ENCODE peak calls at places on chromosomes 12 and 14, in five cellular contexts. H is endothelial cell of umbilical vein, R is NB4, B is SK-N-SH, L is A549. Z is an unnamed sample.

GRCh38 chr14:53011053-53011462 is 60.2 kb upstream of the FERMT2 start:
- DNase-seq in R (no peak), H (no peak), B (no peak), L (peak; percentile 66), Z (peak; percentile 22)

GRCh38 chr12:34097213-34097612 is 74.9 kb downstream of the ALG10 start:
- DNase-seq in B (no peak), H (no peak), R (peak; percentile 15), L (no peak), Z (no peak)

GRCh38 chr12:25708661-25709060 is 155.6 kb upstream of the LMNTD1 start:
- DNase-seq in H (no peak), L (no peak), B (no peak), R (no peak), Z (no peak)

GRCh38 chr14:58238252-58239247 is 6.1 kb upstream of the PSMA3 start:
- DNase-seq in H (peak; percentile 6), R (no peak), L (no peak), B (no peak), Z (no peak)

GRCh38 chr12:109466305-109466704 is 10.8 kb downstream of the KCTD10 start:
- DNase-seq in B (no peak), H (no peak), R (no peak), L (no peak), Z (no peak)

GRCh38 chr14:30779210-30779609 is 95.1 kb upstream of the COCH start:
- DNase-seq in H (no peak), L (peak; percentile 4), B (no peak), R (no peak), Z (no peak)

GRCh38 chr12:19744760-19745218 is 305.5 kb downstream of the AEBP2 start:
- DNase-seq in H (peak; percentile 99), R (no peak), B (no peak), L (peak; percentile 28), Z (no peak)

GRCh38 chr14:56474419-56475022 is 105.1 kb upstream of the TMEM260 start:
- DNase-seq in R (peak; percentile 50), B (peak; percentile 43), H (peak; percentile 54), L (peak; percentile 37), Z (no peak)

GRCh38 chr12:102876883-102877282 is 40.2 kb downstream of the PAH start:
- DNase-seq in H (no peak), L (peak; percentile 15), B (no peak), R (peak; percentile 34), Z (peak; percentile 65)

GRCh38 chr14:101176535-101177205 is 273.1 kb upstream of the RTL1 start:
- DNase-seq in B (peak; percentile 72), H (no peak), L (no peak), R (no peak), Z (no peak)

GRCh38 chr12:4308334-4308960 is 12.6 kb upstream of the TIGAR start:
- DNase-seq in R (no peak), L (no peak), B (no peak), H (no peak), Z (no peak)

GRCh38 chr14:39322807-39323206 is 89.1 kb downstream of the MIA2 start:
- DNase-seq in H (peak; percentile 3), L (no peak), B (no peak), R (no peak), Z (no peak)

GRCh38 chr14:81452341-81452740 is 52.2 kb upstream of the STON2 start:
- DNase-seq in H (no peak), L (no peak), B (no peak), R (no peak), Z (no peak)

GRCh38 chr14:85281921-85282320 is 248.0 kb upstream of the FLRT2 start:
- DNase-seq in R (no peak), L (no peak), B (no peak), H (peak; percentile 45), Z (no peak)

GRCh38 chr14:32724864-32725550 is 213.7 kb upstream of the NPAS3 start:
- DNase-seq in H (no peak), R (no peak), B (no peak), L (no peak), Z (peak; percentile 31)

GRCh38 chr14:100873083-100873482 is 30.4 kb downstream of the RTL1 start:
- DNase-seq in B (no peak), R (no peak), H (no peak), L (no peak), Z (no peak)

GRCh38 chr12:9906888-9907287 is 25.3 kb downstream of the CLEC2A start:
- DNase-seq in H (no peak), B (no peak), L (no peak), R (peak; percentile 39), Z (no peak)

GRCh38 chr12:112418596-112419268 is at the start of gene PTPN11:
- DNase-seq in L (peak; percentile 89), R (peak; percentile 95), B (peak; percentile 96), H (peak; percentile 89), Z (peak; percentile 90)

GRCh38 chr12:57983150-57983857 is 41.9 kb downstream of the ATP23 start:
- DNase-seq in B (peak; percentile 4), L (peak; percentile 68), R (peak; percentile 64), H (peak; percentile 72), Z (peak; percentile 42)

GRCh38 chr12:81615031-81615430 is 144.1 kb downstream of the PPFIA2 start:
- DNase-seq in R (no peak), L (no peak), H (no peak), B (no peak), Z (no peak)

GRCh38 chr14:37968664-37969225 is 239.0 kb upstream of the SSTR1 start:
- DNase-seq in B (no peak), L (no peak), R (no peak), H (no peak), Z (no peak)

GRCh38 chr12:111154180-111154579 is 214.7 kb downstream of the PHETA1 start:
- DNase-seq in H (no peak), B (no peak), R (no peak), L (no peak), Z (no peak)

GRCh38 chr12:119627686-119628085 is 34.1 kb downstream of the TMEM233 start:
- DNase-seq in B (no peak), L (no peak), R (no peak), H (no peak), Z (no peak)

GRCh38 chr12:119620490-119620889 is 26.9 kb downstream of the TMEM233 start:
- DNase-seq in H (no peak), B (no peak), R (no peak), L (no peak), Z (no peak)

GRCh38 chr12:119627019-119627643 is 33.6 kb downstream of the TMEM233 start:
- DNase-seq in L (no peak), B (no peak), H (no peak), R (no peak), Z (no peak)

GRCh38 chr12:119621878-119622277 is 28.3 kb downstream of the TMEM233 start:
- DNase-seq in H (no peak), R (no peak), L (no peak), B (no peak), Z (no peak)

GRCh38 chr12:119624971-119625370 is 31.4 kb downstream of the TMEM233 start:
- DNase-seq in R (no peak), B (peak; percentile 47), L (no peak), H (no peak), Z (no peak)
- TF ChIP-seq MAX in R (no peak), B (no peak), L (no peak), H (no peak), Z (no peak)

DNA sequence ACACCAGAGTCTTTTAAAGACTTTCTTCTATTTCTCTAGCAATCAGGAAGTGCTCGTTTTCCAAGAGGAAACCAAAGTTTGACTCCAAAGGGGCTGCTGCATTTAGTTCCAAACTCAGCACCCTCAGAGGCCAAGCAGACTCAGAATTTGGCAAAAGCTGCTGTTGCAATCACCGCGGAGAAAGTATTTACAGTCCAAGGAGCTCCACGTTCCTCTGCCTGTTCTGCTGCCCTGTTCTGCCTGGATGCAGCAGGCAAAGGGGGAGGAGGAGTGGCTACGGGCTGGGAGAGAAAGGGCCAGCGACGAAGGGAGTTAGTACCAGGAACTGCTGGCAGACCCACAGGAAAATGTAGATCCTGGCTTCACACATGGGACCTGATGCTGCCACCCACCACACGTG is 325.0 kb downstream of the BCL11B start:
- DNase-seq in R (no peak), B (no peak), H (no peak), L (no peak), Z (no peak)
- TF ChIP-seq MAX in R (no peak), B (no peak), H (no peak), L (no peak), Z (no peak)

DNA sequence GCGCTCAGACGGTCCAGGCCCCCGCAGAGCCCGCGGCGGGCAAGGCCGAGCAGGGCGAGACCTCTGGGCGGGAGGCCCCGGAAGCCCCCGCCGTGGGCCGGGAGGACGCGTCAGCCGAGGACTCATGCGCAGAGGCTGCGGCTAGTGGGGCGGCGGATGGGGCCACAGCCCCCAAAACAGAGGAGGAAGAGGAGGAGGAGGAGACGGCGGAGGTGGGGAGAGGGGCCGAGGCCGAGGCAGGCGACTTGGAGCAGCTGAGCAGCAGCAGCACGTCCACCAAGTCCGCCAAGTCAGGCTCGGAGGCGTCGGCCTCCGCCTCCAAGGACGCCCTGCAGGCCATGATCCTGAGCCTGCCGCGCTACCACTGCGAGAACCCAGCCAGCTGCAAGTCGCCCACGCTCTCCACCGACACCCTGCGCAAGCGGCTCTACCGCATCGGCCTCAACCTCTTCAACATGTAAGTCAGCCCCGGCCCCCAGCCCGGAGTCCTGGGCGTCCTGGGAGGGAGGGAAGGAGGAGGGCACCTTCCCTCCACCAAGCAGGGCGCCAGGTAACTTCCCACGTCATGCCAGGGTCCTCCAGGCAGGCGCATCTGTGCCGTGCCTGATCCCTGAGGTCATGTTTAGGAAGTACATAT is 72.4 kb downstream of the IQSEC3 start:
- DNase-seq in L (no peak), R (no peak), B (no peak), H (no peak), Z (peak; percentile 49)
- TF ChIP-seq MAX in L (no peak), R (no peak), B (no peak), H (no peak), Z (peak; percentile 23)

GRCh38 chr12:105106621-105107020 is 910 bp upstream of the WASHC4 start:
- DNase-seq in R (peak; percentile 22), H (no peak), L (no peak), B (no peak), Z (no peak)

GRCh38 chr12:105110851-105111250 is 3.3 kb downstream of the WASHC4 start:
- DNase-seq in R (no peak), L (no peak), B (no peak), H (peak; percentile 44), Z (no peak)

GRCh38 chr12:105107497-105108371 is at the start of gene WASHC4:
- DNase-seq in L (peak; percentile 94), B (peak; percentile 99), R (peak; percentile 98), H (peak; percentile 94), Z (peak; percentile 94)

GRCh38 chr12:105107176-105107496 is 395 bp upstream of the WASHC4 start:
- DNase-seq in H (no peak), B (peak; percentile 67), L (peak; percentile 73), R (peak; percentile 80), Z (no peak)

GRCh38 chr12:105109465-105110212 is 2.1 kb downstream of the WASHC4 start:
- DNase-seq in B (no peak), L (peak; percentile 36), R (peak; percentile 66), H (peak; percentile 83), Z (no peak)
- TF ChIP-seq MAX in B (no peak), L (peak; percentile 23), R (no peak), H (no peak), Z (no peak)

Z was measured in WTC11.